ENCODE peak calls at places on chromosomes 3 and 15, in five cellular contexts. E is GM12878, X is HepG2, L is H1, M is K562. T is an unnamed sample.

GRCh38 chr15:38930851-38931572 is 366.4 kb upstream of the RASGRP1 start:
- DNase-seq in E (no peak), X (no peak), L (no peak), M (no peak), T (no peak)

GRCh38 chr15:56537881-56538280 is 72.9 kb upstream of the MNS1 start:
- DNase-seq in E (no peak), X (no peak), L (no peak), M (no peak), T (no peak)

GRCh38 chr15:98690272-98690671 is 41.9 kb downstream of the IGF1R start:
- DNase-seq in E (no peak), X (no peak), L (no peak), M (no peak), T (no peak)

GRCh38 chr3:35012210-35012609 is 627.1 kb upstream of the ARPP21 start:
- DNase-seq in E (no peak), X (no peak), L (no peak), M (no peak), T (no peak)

GRCh38 chr15:39596358-39597051 is 15.6 kb downstream of the THBS1 start:
- DNase-seq in E (no peak), X (no peak), L (no peak), M (no peak), T (no peak)

GRCh38 chr3:143016321-143016972 is 15.1 kb downstream of the U2SURP start:
- DNase-seq in E (no peak), X (no peak), L (no peak), M (no peak), T (no peak)

GRCh38 chr3:126971891-126972351 is 11.0 kb upstream of the PLXNA1 start:
- DNase-seq in E (no peak), X (no peak), L (no peak), M (no peak), T (no peak)

GRCh38 chr3:147370316-147370715 is 36.0 kb downstream of the ZIC4 start:
- DNase-seq in E (no peak), X (no peak), L (no peak), M (no peak), T (no peak)

GRCh38 chr15:82044373-82045178 is 1.2 kb downstream of the MEX3B start:
- DNase-seq in E (no peak), X (no peak), L (no peak), M (no peak), T (no peak)

GRCh38 chr15:60476713-60477112 is 2.2 kb downstream of the ICE2 start:
- DNase-seq in E (no peak), X (peak; percentile 71), L (no peak), M (no peak), T (no peak)

GRCh38 chr3:38711321-38711720 is 61.8 kb upstream of the SCN5A start:
- DNase-seq in E (no peak), X (no peak), L (no peak), M (no peak), T (no peak)

GRCh38 chr3:66998899-66999235 is 760 bp downstream of the KBTBD8 start:
- DNase-seq in E (no peak), X (no peak), L (no peak), M (no peak), T (no peak)

GRCh38 chr3:168514252-168514651 is 418.5 kb upstream of the GOLIM4 start:
- DNase-seq in E (no peak), X (no peak), L (no peak), M (no peak), T (no peak)

GRCh38 chr3:133910422-133910821 is 14.7 kb upstream of the RAB6B start:
- DNase-seq in E (no peak), X (no peak), L (no peak), M (no peak), T (no peak)

GRCh38 chr3:42547401-42547945 is 34.3 kb downstream of the SEC22C start:
- DNase-seq in E (no peak), X (peak; percentile 23), L (peak; percentile 50), M (peak; percentile 81), T (peak; percentile 31)

GRCh38 chr3:39383190-39383912 is at the start of gene SLC25A38:
- DNase-seq in E (no peak), X (peak; percentile 82), L (peak; percentile 56), M (peak; percentile 91), T (peak; percentile 83)

GRCh38 chr3:10968390-10968789 is 24.2 kb upstream of the SLC6A1 start:
- DNase-seq in E (no peak), X (no peak), L (no peak), M (no peak), T (no peak)

DNA sequence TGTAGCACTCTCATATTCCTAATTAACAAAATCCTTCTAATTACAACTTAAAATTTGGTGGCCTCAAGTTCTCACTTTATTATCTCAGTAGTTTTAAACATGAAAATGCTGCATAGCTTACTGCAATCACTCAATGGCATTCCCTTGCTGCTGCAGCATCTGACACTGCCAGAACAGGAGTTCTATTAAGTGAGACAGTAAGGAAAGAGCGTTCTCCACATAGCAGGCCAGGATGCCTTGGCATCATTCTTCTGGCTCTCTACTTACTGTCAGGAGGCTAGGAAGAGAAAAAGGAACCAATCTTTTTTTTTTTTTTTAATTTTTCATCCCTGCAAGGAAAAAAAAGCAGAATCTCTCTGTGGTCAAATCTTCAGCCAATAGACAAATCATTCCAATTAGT is 3.2 kb downstream of the CNBP start:
- DNase-seq in E (no peak), X (no peak), L (no peak), M (no peak), T (no peak)
- TF ChIP-seq ZNF274 in E (no peak), X (no peak), L (no peak), M (no peak), T (no peak)

GRCh38 chr3:120101624-120102023 is 7.4 kb upstream of the GSK3B start:
- DNase-seq in E (no peak), X (no peak), L (no peak), M (no peak), T (no peak)
- TF ChIP-seq POLR2AphosphoS5 in E (no peak), X (no peak), L (no peak), M (no peak), T (no peak)

GRCh38 chr3:54905230-54905888 is 22.5 kb downstream of the LRTM1 start:
- DNase-seq in E (no peak), X (no peak), L (no peak), M (no peak), T (no peak)
- TF ChIP-seq ZNF274 in E (no peak), X (no peak), L (no peak), M (no peak), T (no peak)

DNA sequence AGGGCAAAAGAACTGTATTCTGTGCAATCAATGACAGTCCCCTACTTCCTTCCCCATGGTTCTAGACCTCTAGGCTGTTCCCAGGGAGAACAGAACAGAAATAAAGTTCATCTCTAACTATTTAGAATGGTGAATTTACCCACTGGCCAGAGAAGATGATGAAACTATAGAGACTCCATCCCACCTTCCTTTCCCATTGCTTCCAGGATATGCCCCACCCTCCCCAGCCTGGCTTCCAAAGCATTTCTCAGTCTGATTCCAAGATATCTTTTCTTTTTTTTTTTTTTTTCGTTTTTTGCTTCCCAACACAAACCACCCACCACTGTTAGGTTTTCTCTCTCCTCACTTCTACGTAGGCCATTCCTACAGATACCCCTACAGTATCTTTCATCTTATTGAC is 25.1 kb upstream of the SMAD3 start:
- DNase-seq in E (no peak), X (no peak), L (no peak), M (no peak), T (no peak)
- TF ChIP-seq POLR2AphosphoS5 in E (no peak), X (no peak), L (no peak), M (no peak), T (no peak)

GRCh38 chr15:71760852-71761251 is 49.5 kb upstream of the NR2E3 start:
- DNase-seq in E (no peak), X (no peak), L (no peak), M (no peak), T (no peak)

GRCh38 chr15:71758716-71759115 is 51.6 kb upstream of the NR2E3 start:
- DNase-seq in E (no peak), X (no peak), L (no peak), M (no peak), T (no peak)

GRCh38 chr15:71757741-71758530 is 52.4 kb upstream of the NR2E3 start:
- DNase-seq in E (no peak), X (no peak), L (no peak), M (no peak), T (no peak)

GRCh38 chr15:71756574-71757352 is 53.6 kb upstream of the NR2E3 start:
- DNase-seq in E (no peak), X (no peak), L (no peak), M (no peak), T (no peak)

GRCh38 chr15:71761649-71762048 is 48.7 kb upstream of the NR2E3 start:
- DNase-seq in E (no peak), X (peak; percentile 60), L (no peak), M (no peak), T (peak; percentile 76)
- TF ChIP-seq ZNF274 in E (no peak), X (no peak), L (no peak), M (no peak), T (no peak)

GRCh38 chr3:51123531-51123930 is 261.6 kb upstream of the MANF start:
- DNase-seq in E (no peak), X (no peak), L (no peak), M (no peak), T (no peak)
- TF ChIP-seq POLR2AphosphoS5 in E (no peak), X (no peak), L (no peak), M (no peak), T (no peak)

DNA sequence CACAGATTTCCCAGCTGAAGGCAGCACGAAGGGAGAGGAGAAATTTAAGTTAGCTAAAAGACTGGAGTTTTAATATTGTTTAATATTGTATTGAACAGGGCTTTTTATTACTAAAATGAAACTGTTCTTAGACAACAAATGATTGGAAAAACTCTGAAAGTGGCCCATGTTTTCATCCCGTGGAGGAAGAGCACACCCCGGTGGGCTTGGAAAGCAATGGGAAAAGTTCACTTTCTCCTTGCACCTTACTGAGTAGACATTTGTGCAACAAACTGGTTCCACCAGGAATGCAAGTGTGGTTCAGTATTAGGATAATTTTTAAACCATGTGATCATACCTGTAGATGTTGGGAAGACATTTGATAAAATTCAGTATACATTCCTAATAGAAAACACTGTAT is 8.2 kb upstream of the ESYT3 start:
- DNase-seq in E (no peak), X (no peak), L (no peak), M (no peak), T (peak; percentile 28)
- TF ChIP-seq ZNF274 in E (no peak), X (no peak), L (no peak), M (no peak), T (no peak)

GRCh38 chr3:15495461-15496340 is 25.8 kb downstream of the COLQ start:
- DNase-seq in E (no peak), X (no peak), L (no peak), M (no peak), T (no peak)
- TF ChIP-seq POLR2AphosphoS5 in E (no peak), X (no peak), L (no peak), M (no peak), T (no peak)

GRCh38 chr3:56732109-56732508 is 49.0 kb upstream of the TASOR start:
- DNase-seq in E (no peak), X (no peak), L (no peak), M (no peak), T (no peak)
- TF ChIP-seq ZNF274 in E (no peak), X (no peak), L (no peak), M (no peak), T (no peak)

GRCh38 chr3:172373912-172374311 is 74.3 kb downstream of the GHSR start:
- DNase-seq in E (no peak), X (no peak), L (no peak), M (no peak), T (no peak)
- TF ChIP-seq POLR2AphosphoS5 in E (no peak), X (no peak), L (no peak), M (no peak), T (no peak)